ENCODE peak calls at places on chromosomes 16 and 17, in eight cellular contexts. L, T, U, V, W, S, M and J are unnamed samples.

GRCh38 chr16:30985401-30986128 is 558 bp downstream of the HSD3B7 start:
- DNase-seq in L (no peak), T (no peak), U (peak; percentile 86), V (peak; percentile 84), W (peak; percentile 72), S (peak; percentile 43), M (peak; percentile 79), J (peak; percentile 39)

GRCh38 chr17:41315814-41316430 is 412 bp upstream of the KRTAP17-1 start:
- DNase-seq in L (no peak), T (no peak), U (no peak), V (no peak), W (no peak), S (no peak), M (no peak), J (no peak)

GRCh38 chr17:50055055-50055425 is 870 bp upstream of the ITGA3 start:
- DNase-seq in L (no peak), T (no peak), U (peak; percentile 80), V (no peak), W (no peak), S (peak; percentile 47), M (peak; percentile 84), J (peak; percentile 27)

GRCh38 chr16:66900721-66901441 is 17.8 kb downstream of the CDH16 start:
- DNase-seq in L (no peak), T (no peak), U (no peak), V (no peak), W (peak; percentile 66), S (no peak), M (no peak), J (no peak)

GRCh38 chr17:78879679-78880186 is 23.3 kb downstream of the CEP295NL start:
- DNase-seq in L (peak; percentile 27), T (no peak), U (peak; percentile 38), V (peak; percentile 98), W (peak; percentile 86), S (no peak), M (no peak), J (no peak)

GRCh38 chr16:6482861-6483530 is 849.6 kb upstream of the RBFOX1 start:
- DNase-seq in L (no peak), T (no peak), U (no peak), V (no peak), W (no peak), S (no peak), M (peak; percentile 11), J (no peak)

GRCh38 chr17:63573634-63574033 is 23.4 kb downstream of the DCAF7 start:
- DNase-seq in L (no peak), T (no peak), U (no peak), V (peak; percentile 10), W (no peak), S (no peak), M (peak; percentile 64), J (no peak)

GRCh38 chr16:7246578-7246977 is 86.1 kb upstream of the RBFOX1 start:
- DNase-seq in L (no peak), T (no peak), U (no peak), V (no peak), W (no peak), S (peak; percentile 82), M (peak; percentile 21), J (peak; percentile 48)

GRCh38 chr17:79287743-79288142 is 213.1 kb downstream of the ENGASE start:
- DNase-seq in L (no peak), T (no peak), U (no peak), V (no peak), W (no peak), S (no peak), M (no peak), J (no peak)

GRCh38 chr16:10906482-10906881 is 29.5 kb downstream of the CIITA start:
- DNase-seq in L (no peak), T (no peak), U (no peak), V (no peak), W (no peak), S (no peak), M (no peak), J (no peak)

GRCh38 chr17:8126306-8127066 is 2.6 kb upstream of the HES7 start:
- DNase-seq in L (no peak), T (peak; percentile 60), U (peak; percentile 35), V (no peak), W (no peak), S (peak; percentile 81), M (peak; percentile 69), J (no peak)

GRCh38 chr16:61042736-61043135 is 993.5 kb downstream of the CDH8 start:
- DNase-seq in L (no peak), T (no peak), U (no peak), V (no peak), W (no peak), S (peak; percentile 79), M (peak; percentile 66), J (no peak)

GRCh38 chr17:237406-237955 is 56.0 kb upstream of the DOC2B start:
- DNase-seq in L (no peak), T (no peak), U (no peak), V (no peak), W (no peak), S (no peak), M (peak; percentile 57), J (no peak)

GRCh38 chr16:76955629-76956028 is 235.4 kb upstream of the MON1B start:
- DNase-seq in L (no peak), T (no peak), U (no peak), V (peak; percentile 44), W (no peak), S (no peak), M (no peak), J (no peak)

GRCh38 chr17:77252736-77253135 is 112.0 kb downstream of the SEC14L1 start:
- DNase-seq in L (no peak), T (no peak), U (no peak), V (no peak), W (no peak), S (no peak), M (no peak), J (no peak)

GRCh38 chr17:77257169-77257568 is 116.4 kb downstream of the SEC14L1 start:
- DNase-seq in L (no peak), T (no peak), U (no peak), V (no peak), W (no peak), S (no peak), M (no peak), J (no peak)

GRCh38 chr17:77253611-77254051 is 112.9 kb downstream of the SEC14L1 start:
- DNase-seq in L (no peak), T (no peak), U (no peak), V (peak; percentile 23), W (no peak), S (no peak), M (peak; percentile 35), J (no peak)

GRCh38 chr17:77256710-77257109 is 115.9 kb downstream of the SEC14L1 start:
- DNase-seq in L (no peak), T (no peak), U (no peak), V (no peak), W (no peak), S (no peak), M (no peak), J (no peak)

DNA sequence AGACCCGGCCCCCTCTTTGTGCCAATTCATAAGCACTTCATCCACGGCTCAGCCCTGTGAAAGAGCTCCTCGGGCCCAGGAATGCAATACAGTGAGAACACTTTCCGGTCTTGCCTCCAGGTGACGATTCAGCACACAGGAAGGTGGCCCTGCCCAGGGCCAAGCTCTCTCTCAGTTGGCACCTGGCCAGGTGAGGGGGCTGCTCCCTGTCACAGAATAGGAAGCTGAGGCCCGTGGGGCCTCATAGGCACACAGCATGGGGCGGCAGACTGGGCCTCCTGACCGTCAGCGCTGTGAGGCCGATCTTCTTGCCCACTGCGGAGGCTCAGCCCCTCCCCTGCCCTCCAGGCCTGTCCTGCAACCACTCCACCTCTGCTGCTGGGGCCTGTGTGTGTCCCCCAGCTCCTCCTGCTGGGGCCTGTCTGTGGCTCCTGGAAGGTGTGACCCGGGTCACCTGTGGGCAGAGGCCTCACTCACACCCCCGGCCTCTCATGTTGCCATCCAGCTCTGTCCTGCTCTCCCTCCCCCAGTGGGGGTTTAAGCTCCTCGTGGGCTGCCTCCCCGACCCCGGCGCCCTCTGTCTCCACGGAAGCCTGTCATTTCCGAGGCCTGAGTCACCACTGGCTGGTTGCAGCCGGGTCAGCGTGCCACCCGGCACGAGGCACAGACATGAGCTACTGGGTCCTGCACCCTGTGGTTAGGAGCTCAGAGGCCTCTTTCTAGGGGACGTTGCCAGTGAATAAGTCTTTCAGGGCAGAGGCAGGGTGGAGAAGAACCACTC is 114.4 kb downstream of the SEC14L1 start:
- DNase-seq in L (no peak), T (no peak), U (no peak), V (peak; percentile 62), W (no peak), S (no peak), M (peak; percentile 38), J (no peak)
- TF ChIP-seq CTCF in L (no peak), T (no peak), U (no peak), V (no peak), W (no peak), S (no peak), M (peak; percentile 0), J (no peak)

DNA sequence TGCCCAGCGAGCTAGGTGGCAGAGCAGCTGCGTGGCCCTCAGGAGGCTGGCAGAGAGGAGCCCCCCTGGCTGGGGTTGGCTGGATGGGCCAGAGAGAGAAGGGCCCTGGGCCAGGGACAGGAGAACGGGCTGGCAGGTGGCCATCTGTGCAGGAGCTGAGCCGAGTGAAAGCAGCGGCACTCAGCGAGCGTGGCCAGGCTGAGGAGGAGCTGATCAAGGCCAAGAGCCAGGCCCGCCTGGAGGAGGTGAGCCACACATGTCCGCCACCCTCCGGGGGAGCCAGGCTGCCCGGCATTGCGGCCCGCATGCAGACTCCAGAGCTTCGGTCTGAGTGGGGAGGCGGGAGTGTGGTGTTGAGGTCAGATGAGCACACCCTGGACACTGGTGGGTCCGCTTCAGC is 2.1 kb upstream of the RAC3 start:
- DNase-seq in L (no peak), T (no peak), U (no peak), V (no peak), W (no peak), S (no peak), M (no peak), J (no peak)
- TF ChIP-seq CTCF in L (no peak), T (no peak), U (no peak), V (no peak), W (no peak), S (no peak), M (no peak), J (no peak)

DNA sequence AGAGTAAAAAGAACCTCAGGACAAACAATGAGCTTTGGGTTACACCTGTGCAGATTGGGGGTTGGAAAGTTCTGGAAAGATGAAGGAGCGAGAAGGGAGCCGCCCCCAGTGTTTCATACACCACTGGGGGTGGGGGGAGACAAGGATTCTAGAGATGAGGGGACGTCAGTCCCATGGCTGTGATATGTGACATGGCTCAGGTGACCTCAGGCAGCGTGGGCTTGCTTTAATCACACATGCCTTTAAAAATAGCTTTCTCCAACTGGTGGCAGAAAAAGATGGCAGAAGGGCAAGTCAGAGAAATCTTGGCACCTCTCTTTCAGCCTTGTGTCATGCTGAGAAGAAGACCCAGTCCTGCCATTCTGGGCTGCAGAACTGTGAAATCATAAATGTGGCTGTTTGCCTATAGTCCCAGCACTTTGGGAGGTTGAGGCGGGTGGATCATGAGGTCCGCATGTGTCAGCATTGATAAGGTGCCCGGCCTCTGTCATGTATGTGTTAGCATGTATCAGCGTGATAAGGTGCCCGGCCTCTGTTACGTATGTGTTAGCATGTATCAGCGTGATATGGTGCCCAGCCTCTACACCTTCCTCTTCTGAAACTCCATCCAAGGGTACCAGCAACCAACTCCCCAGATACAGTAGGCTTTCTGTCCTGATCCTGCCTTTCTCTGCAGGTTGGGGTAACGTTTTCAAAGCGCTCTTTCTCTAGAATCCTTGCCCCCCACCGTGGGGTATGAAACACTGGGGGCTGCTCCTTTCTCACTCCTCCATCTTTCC is 25.0 kb downstream of the WIPI1 start:
- DNase-seq in L (no peak), T (no peak), U (no peak), V (no peak), W (no peak), S (no peak), M (no peak), J (no peak)
- TF ChIP-seq CTCF in L (no peak), T (no peak), U (no peak), V (no peak), W (no peak), S (no peak), M (no peak), J (no peak)

GRCh38 chr17:3966720-3967363 is 2.6 kb upstream of the ATP2A3 start:
- DNase-seq in L (no peak), T (peak; percentile 68), U (peak; percentile 78), V (no peak), W (no peak), S (no peak), M (no peak), J (no peak)
- TF ChIP-seq CTCF in L (no peak), T (no peak), U (peak; percentile 21), V (no peak), W (no peak), S (no peak), M (peak; percentile 0), J (no peak)